ENCODE peak calls at places on chromosomes 2 and 18, in eight cellular contexts. Z is heart left ventricle, G is breast epithelium, H is adrenal gland, M is A549, I is thyroid gland, U is ovary, X is GM12891. F is an unnamed sample.

GRCh38 chr18:28095631-28096030 is 81.3 kb downstream of the CDH2 start:
- DNase-seq in X (no peak), G (no peak), U (no peak), H (no peak), Z (no peak), M (no peak), I (no peak), F (no peak)

GRCh38 chr18:25830787-25831186 is 259.6 kb downstream of the SS18 start:
- DNase-seq in Z (peak; percentile 25), M (no peak), H (peak; percentile 84), X (no peak), I (peak; percentile 50), U (peak; percentile 59), G (no peak), F (no peak)

GRCh38 chr18:77068321-77068841 is 64.2 kb downstream of the MBP start:
- DNase-seq in Z (no peak), M (no peak), U (no peak), I (no peak), X (no peak), G (no peak), H (no peak), F (no peak)

GRCh38 chr2:67528320-67528719 is 131.2 kb downstream of the ETAA1 start:
- DNase-seq in I (no peak), U (no peak), H (no peak), G (no peak), X (no peak), M (no peak), Z (no peak), F (no peak)

GRCh38 chr2:226797989-226798421 is 1.6 kb downstream of the IRS1 start:
- DNase-seq in M (no peak), I (no peak), U (no peak), H (no peak), X (no peak), Z (no peak), G (no peak), F (no peak)

GRCh38 chr18:54222922-54223567 is 1.4 kb downstream of the MBD2 start:
- DNase-seq in M (no peak), Z (no peak), U (no peak), X (no peak), G (no peak), I (peak; percentile 47), H (no peak), F (no peak)

GRCh38 chr18:80204142-80204541 is 43.2 kb downstream of the PARD6G start:
- DNase-seq in M (no peak), U (no peak), G (no peak), Z (no peak), H (no peak), I (no peak), X (no peak), F (no peak)

GRCh38 chr2:25672500-25673169 is 742 bp downstream of the DTNB start:
- DNase-seq in M (peak; percentile 50), G (peak; percentile 59), H (peak; percentile 51), X (peak; percentile 60), Z (peak; percentile 33), U (peak; percentile 76), I (peak; percentile 78), F (peak; percentile 44)

GRCh38 chr2:189559579-189560272 is 20.9 kb downstream of the SLC40A1 start:
- DNase-seq in G (no peak), I (no peak), Z (peak; percentile 52), X (no peak), H (peak; percentile 79), U (peak; percentile 78), M (no peak), F (no peak)

DNA sequence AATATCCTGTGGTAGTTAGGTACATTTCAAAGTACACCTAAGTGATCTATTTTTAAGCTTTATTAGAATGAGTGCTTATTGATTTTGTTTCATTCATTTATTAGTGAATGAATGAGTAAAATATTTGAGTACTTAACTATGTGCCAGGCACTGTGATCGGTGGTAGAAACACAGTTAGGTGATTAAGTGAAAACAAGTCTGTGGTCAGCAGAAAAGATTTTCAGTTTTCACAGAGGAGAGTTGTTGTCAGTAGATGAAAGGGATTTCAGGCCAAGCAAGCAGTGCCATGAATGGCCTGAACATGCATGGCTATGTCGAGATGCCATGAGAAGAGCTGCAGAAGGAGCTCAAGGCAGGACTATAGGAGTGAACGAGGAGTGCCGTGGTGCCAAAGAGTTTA is 85.9 kb downstream of the SPTBN1 start:
- DNase-seq in G (no peak), M (no peak), I (no peak), Z (no peak), U (no peak), H (no peak), X (no peak), F (no peak)
- TF ChIP-seq POLR2A in G (no peak), M (no peak), I (no peak), Z (no peak), U (no peak), H (no peak), X (no peak), F (no peak)

GRCh38 chr2:51723716-51724115 is 691.8 kb upstream of the NRXN1 start:
- DNase-seq in X (no peak), M (no peak), G (no peak), H (no peak), I (no peak), Z (no peak), U (no peak), F (no peak)
- TF ChIP-seq POLR2A in X (no peak), M (no peak), G (no peak), H (no peak), I (no peak), Z (no peak), U (no peak), F (no peak)

DNA sequence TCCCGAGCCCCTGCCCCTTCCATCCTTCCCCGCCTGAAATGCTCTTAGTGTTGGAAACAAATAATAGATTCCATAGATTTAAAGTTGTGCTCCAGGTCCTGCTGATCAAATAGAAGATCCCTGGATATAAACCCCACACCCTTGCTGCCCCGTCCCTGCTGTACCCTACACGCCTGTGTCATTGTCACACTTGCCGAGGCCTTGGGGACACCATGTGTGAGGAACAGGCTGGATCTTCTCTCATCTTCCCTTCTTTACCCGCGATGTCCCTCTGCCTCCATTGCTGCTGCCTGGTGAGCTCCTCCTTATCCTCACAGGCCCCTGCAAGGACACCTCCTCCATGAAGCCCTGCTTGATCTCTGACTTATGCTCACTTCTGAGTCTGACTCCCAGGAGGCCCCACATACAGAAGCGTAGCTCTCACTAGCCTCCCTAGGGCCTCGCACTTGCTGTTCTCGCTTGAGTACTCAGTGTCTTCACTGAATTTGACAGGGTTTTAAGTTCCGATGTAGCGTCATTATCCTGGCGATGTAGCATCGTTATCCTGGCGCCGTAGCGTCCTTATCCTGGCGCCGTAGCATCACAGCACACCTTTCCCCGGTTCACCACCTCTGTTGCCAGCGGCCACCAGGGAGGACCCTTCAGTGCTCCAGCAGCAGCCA is 221.9 kb downstream of the NDUFA10 start:
- DNase-seq in I (no peak), G (no peak), M (no peak), H (no peak), X (no peak), Z (no peak), U (no peak), F (no peak)
- TF ChIP-seq POLR2A in I (no peak), G (no peak), M (no peak), H (no peak), X (no peak), Z (no peak), U (no peak), F (no peak)

DNA sequence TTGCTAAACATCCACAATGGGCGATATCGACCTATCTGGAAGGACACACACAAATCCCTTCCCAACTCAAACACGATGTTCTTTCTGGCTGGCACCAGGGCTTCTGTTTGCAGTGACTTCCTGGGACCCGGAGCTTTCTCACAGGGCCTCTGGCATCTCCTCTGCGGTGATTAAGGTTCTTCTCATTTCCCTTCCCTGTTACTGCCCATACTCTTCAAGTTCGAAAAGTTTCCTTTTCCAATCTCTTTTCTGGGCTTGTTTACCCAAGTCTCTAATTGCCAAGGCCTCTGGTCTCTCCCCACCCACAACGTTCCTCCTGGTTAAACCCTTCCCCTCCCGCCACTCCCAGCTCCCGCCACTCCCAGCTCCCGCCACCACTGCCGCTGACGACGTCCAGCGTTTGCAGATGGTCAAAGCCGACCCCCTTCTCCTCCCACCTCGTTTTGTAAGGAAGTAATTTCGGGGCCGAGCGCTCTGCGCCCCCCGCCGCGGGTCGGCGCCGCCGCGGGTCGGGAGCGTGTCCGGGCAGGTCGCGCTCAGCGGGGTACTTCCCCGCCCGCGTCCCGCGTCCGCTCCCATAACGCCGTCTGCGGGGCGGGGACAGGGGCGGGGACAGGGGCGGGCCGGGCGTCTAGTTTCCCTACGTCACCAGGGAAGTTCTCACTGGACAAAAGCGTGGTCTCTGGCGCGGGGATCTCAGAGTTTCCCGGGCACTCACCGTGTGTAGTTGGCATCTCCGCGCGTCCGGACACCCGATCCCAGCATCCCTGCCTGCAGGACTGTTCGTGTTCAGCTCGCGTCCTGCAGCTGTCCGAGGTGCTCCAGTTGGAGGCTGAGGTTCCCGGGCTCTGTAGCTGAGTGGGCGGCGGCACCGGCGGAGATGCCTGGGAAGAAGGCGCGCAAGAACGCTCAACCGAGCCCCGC is at the start of gene PMAIP1:
- DNase-seq in G (peak; percentile 84), X (peak; percentile 77), H (peak; percentile 78), I (peak; percentile 84), M (peak; percentile 72), U (peak; percentile 86), Z (peak; percentile 79), F (peak; percentile 44)
- TF ChIP-seq POLR2A in G (peak; percentile 56), X (peak; percentile 99), H (peak; percentile 60), I (peak; percentile 94), M (peak; percentile 99), U (peak; percentile 51), Z (peak; percentile 76), F (peak; percentile 99)

GRCh38 chr2:64750817-64751285 is 97.1 kb upstream of the SERTAD2 start:
- DNase-seq in H (no peak), Z (peak; percentile 99), G (peak; percentile 99), X (no peak), I (peak; percentile 99), M (no peak), U (peak; percentile 99), F (no peak)
- TF ChIP-seq POLR2A in H (peak; percentile 100), Z (peak; percentile 99), G (peak; percentile 89), X (peak; percentile 90), I (peak; percentile 99), M (peak; percentile 91), U (peak; percentile 97), F (peak; percentile 66)

GRCh38 chr2:118088051-118089014 is at the start of gene INSIG2:
- DNase-seq in M (peak; percentile 88), G (peak; percentile 85), I (peak; percentile 96), X (peak; percentile 69), H (peak; percentile 95), Z (peak; percentile 92), U (peak; percentile 93), F (peak; percentile 83)
- TF ChIP-seq POLR2A in M (peak; percentile 67), G (peak; percentile 46), I (peak; percentile 61), X (peak; percentile 38), H (peak; percentile 35), Z (peak; percentile 60), U (no peak), F (peak; percentile 45)

GRCh38 chr18:1294229-1294628 is 389.6 kb downstream of the ADCYAP1 start:
- DNase-seq in U (no peak), X (no peak), G (no peak), Z (no peak), M (no peak), H (no peak), I (no peak), F (no peak)
- TF ChIP-seq POLR2A in U (no peak), X (no peak), G (no peak), Z (no peak), M (no peak), H (no peak), I (no peak), F (no peak)

F was measured in H54.